ENCODE peak calls at places on chromosomes 16 and 17, in eight cellular contexts. One of them, this sample, is unnamed.
A peak's percentile ranks its signal among the peaks of the same experiment; 100 is the strongest.

GRCh38 chr16:11402051-11402744 is 56.9 kb downstream of the RMI2 start:
- DNase-seq in stimulated activated CD8-positive, alpha-beta memory T cell treated with anti-CD3 and anti-CD28 coated beads, Interleukin-4, amount 100 ng/mL, for 4 hours: no peak
- DNase-seq in left colon: no peak
- DNase-seq in A172: no peak
- DNase-seq in right cardiac atrium: peak; percentile 52
- DNase-seq in brain microvascular endothelial cell: no peak
- DNase-seq in HT1080: no peak
- DNase-seq in iris pigment epithelial cell: no peak
- DNase-seq in this sample: peak; percentile 46

GRCh38 chr17:49901460-49902331 is 53.8 kb upstream of the TAC4 start:
- DNase-seq in A172: no peak
- DNase-seq in right cardiac atrium: no peak
- DNase-seq in left colon: no peak
- DNase-seq in HT1080: no peak
- DNase-seq in brain microvascular endothelial cell: no peak
- DNase-seq in stimulated activated CD8-positive, alpha-beta memory T cell treated with anti-CD3 and anti-CD28 coated beads, Interleukin-4, amount 100 ng/mL, for 4 hours: no peak
- DNase-seq in iris pigment epithelial cell: no peak
- DNase-seq in this sample: no peak

GRCh38 chr16:56844056-56844455 is 21.0 kb upstream of the SLC12A3 start:
- DNase-seq in A172: no peak
- DNase-seq in HT1080: no peak
- DNase-seq in right cardiac atrium: no peak
- DNase-seq in left colon: no peak
- DNase-seq in iris pigment epithelial cell: no peak
- DNase-seq in stimulated activated CD8-positive, alpha-beta memory T cell treated with anti-CD3 and anti-CD28 coated beads, Interleukin-4, amount 100 ng/mL, for 4 hours: no peak
- DNase-seq in brain microvascular endothelial cell: no peak
- DNase-seq in this sample: no peak

GRCh38 chr16:71542377-71542776 is 16.2 kb downstream of the CHST4 start:
- DNase-seq in A172: no peak
- DNase-seq in left colon: peak; percentile 65
- DNase-seq in stimulated activated CD8-positive, alpha-beta memory T cell treated with anti-CD3 and anti-CD28 coated beads, Interleukin-4, amount 100 ng/mL, for 4 hours: peak; percentile 8
- DNase-seq in brain microvascular endothelial cell: peak; percentile 28
- DNase-seq in right cardiac atrium: no peak
- DNase-seq in HT1080: peak; percentile 18
- DNase-seq in iris pigment epithelial cell: peak; percentile 45
- DNase-seq in this sample: peak; percentile 18

GRCh38 chr17:36475346-36475970 is 11.0 kb upstream of the ZNHIT3 start:
- DNase-seq in brain microvascular endothelial cell: no peak
- DNase-seq in right cardiac atrium: no peak
- DNase-seq in stimulated activated CD8-positive, alpha-beta memory T cell treated with anti-CD3 and anti-CD28 coated beads, Interleukin-4, amount 100 ng/mL, for 4 hours: no peak
- DNase-seq in iris pigment epithelial cell: no peak
- DNase-seq in HT1080: no peak
- DNase-seq in A172: no peak
- DNase-seq in left colon: no peak
- DNase-seq in this sample: no peak

GRCh38 chr16:55513616-55514015 is 4.7 kb downstream of the LPCAT2 start:
- DNase-seq in HT1080: no peak
- DNase-seq in brain microvascular endothelial cell: no peak
- DNase-seq in A172: no peak
- DNase-seq in right cardiac atrium: no peak
- DNase-seq in iris pigment epithelial cell: no peak
- DNase-seq in left colon: no peak
- DNase-seq in stimulated activated CD8-positive, alpha-beta memory T cell treated with anti-CD3 and anti-CD28 coated beads, Interleukin-4, amount 100 ng/mL, for 4 hours: no peak
- DNase-seq in this sample: no peak

GRCh38 chr16:73616186-73616585 is 568.3 kb upstream of the ZFHX3 start:
- DNase-seq in A172: no peak
- DNase-seq in right cardiac atrium: no peak
- DNase-seq in left colon: no peak
- DNase-seq in iris pigment epithelial cell: no peak
- DNase-seq in stimulated activated CD8-positive, alpha-beta memory T cell treated with anti-CD3 and anti-CD28 coated beads, Interleukin-4, amount 100 ng/mL, for 4 hours: no peak
- DNase-seq in HT1080: peak; percentile 13
- DNase-seq in brain microvascular endothelial cell: no peak
- DNase-seq in this sample: no peak

GRCh38 chr17:74343526-74344284 is 17.7 kb downstream of the KIF19 start:
- DNase-seq in right cardiac atrium: no peak
- DNase-seq in brain microvascular endothelial cell: no peak
- DNase-seq in HT1080: no peak
- DNase-seq in iris pigment epithelial cell: no peak
- DNase-seq in left colon: no peak
- DNase-seq in A172: no peak
- DNase-seq in stimulated activated CD8-positive, alpha-beta memory T cell treated with anti-CD3 and anti-CD28 coated beads, Interleukin-4, amount 100 ng/mL, for 4 hours: no peak
- DNase-seq in this sample: no peak

GRCh38 chr17:76125391-76125675 is 15.7 kb downstream of the FOXJ1 start:
- DNase-seq in stimulated activated CD8-positive, alpha-beta memory T cell treated with anti-CD3 and anti-CD28 coated beads, Interleukin-4, amount 100 ng/mL, for 4 hours: no peak
- DNase-seq in brain microvascular endothelial cell: no peak
- DNase-seq in iris pigment epithelial cell: no peak
- DNase-seq in right cardiac atrium: no peak
- DNase-seq in HT1080: no peak
- DNase-seq in A172: no peak
- DNase-seq in left colon: no peak
- DNase-seq in this sample: no peak

GRCh38 chr16:88005148-88005547 is 53.9 kb downstream of the BANP start:
- DNase-seq in brain microvascular endothelial cell: no peak
- DNase-seq in A172: no peak
- DNase-seq in HT1080: no peak
- DNase-seq in stimulated activated CD8-positive, alpha-beta memory T cell treated with anti-CD3 and anti-CD28 coated beads, Interleukin-4, amount 100 ng/mL, for 4 hours: no peak
- DNase-seq in right cardiac atrium: no peak
- DNase-seq in iris pigment epithelial cell: no peak
- DNase-seq in left colon: no peak
- DNase-seq in this sample: no peak

GRCh38 chr16:11669380-11670146 is 1.3 kb downstream of the SNN start:
- DNase-seq in brain microvascular endothelial cell: no peak
- DNase-seq in right cardiac atrium: peak; percentile 86
- DNase-seq in stimulated activated CD8-positive, alpha-beta memory T cell treated with anti-CD3 and anti-CD28 coated beads, Interleukin-4, amount 100 ng/mL, for 4 hours: no peak
- DNase-seq in iris pigment epithelial cell: no peak
- DNase-seq in left colon: peak; percentile 34
- DNase-seq in A172: no peak
- DNase-seq in HT1080: no peak
- DNase-seq in this sample: peak; percentile 59

GRCh38 chr17:80169784-80170500 is at the start of gene CARD14:
- DNase-seq in A172: no peak
- DNase-seq in brain microvascular endothelial cell: no peak
- DNase-seq in HT1080: no peak
- DNase-seq in iris pigment epithelial cell: no peak
- DNase-seq in right cardiac atrium: no peak
- DNase-seq in stimulated activated CD8-positive, alpha-beta memory T cell treated with anti-CD3 and anti-CD28 coated beads, Interleukin-4, amount 100 ng/mL, for 4 hours: no peak
- DNase-seq in left colon: peak; percentile 23
- DNase-seq in this sample: no peak

GRCh38 chr17:64185101-64185500 is 55.2 kb upstream of the ERN1 start:
- DNase-seq in iris pigment epithelial cell: no peak
- DNase-seq in stimulated activated CD8-positive, alpha-beta memory T cell treated with anti-CD3 and anti-CD28 coated beads, Interleukin-4, amount 100 ng/mL, for 4 hours: no peak
- DNase-seq in HT1080: no peak
- DNase-seq in A172: no peak
- DNase-seq in brain microvascular endothelial cell: no peak
- DNase-seq in right cardiac atrium: no peak
- DNase-seq in left colon: no peak
- DNase-seq in this sample: no peak

GRCh38 chr17:63366238-63366561 is 79.9 kb downstream of the CYB561 start:
- DNase-seq in HT1080: no peak
- DNase-seq in stimulated activated CD8-positive, alpha-beta memory T cell treated with anti-CD3 and anti-CD28 coated beads, Interleukin-4, amount 100 ng/mL, for 4 hours: no peak
- DNase-seq in right cardiac atrium: no peak
- DNase-seq in A172: no peak
- DNase-seq in left colon: no peak
- DNase-seq in iris pigment epithelial cell: no peak
- DNase-seq in brain microvascular endothelial cell: no peak
- DNase-seq in this sample: no peak

GRCh38 chr16:2784536-2785100 is 2.7 kb downstream of the PRSS33 start:
- DNase-seq in stimulated activated CD8-positive, alpha-beta memory T cell treated with anti-CD3 and anti-CD28 coated beads, Interleukin-4, amount 100 ng/mL, for 4 hours: no peak
- DNase-seq in A172: no peak
- DNase-seq in left colon: no peak
- DNase-seq in HT1080: no peak
- DNase-seq in brain microvascular endothelial cell: no peak
- DNase-seq in right cardiac atrium: peak; percentile 55
- DNase-seq in iris pigment epithelial cell: no peak
- DNase-seq in this sample: no peak

GRCh38 chr16:67914758-67915622 is 16.7 kb downstream of the CTRL start:
- DNase-seq in left colon: no peak
- DNase-seq in brain microvascular endothelial cell: no peak
- DNase-seq in iris pigment epithelial cell: no peak
- DNase-seq in stimulated activated CD8-positive, alpha-beta memory T cell treated with anti-CD3 and anti-CD28 coated beads, Interleukin-4, amount 100 ng/mL, for 4 hours: no peak
- DNase-seq in HT1080: no peak
- DNase-seq in A172: no peak
- DNase-seq in right cardiac atrium: no peak
- DNase-seq in this sample: no peak

GRCh38 chr17:55238931-55239297 is 25.8 kb upstream of the HLF start:
- DNase-seq in HT1080: no peak
- DNase-seq in brain microvascular endothelial cell: no peak
- DNase-seq in iris pigment epithelial cell: peak; percentile 14
- DNase-seq in stimulated activated CD8-positive, alpha-beta memory T cell treated with anti-CD3 and anti-CD28 coated beads, Interleukin-4, amount 100 ng/mL, for 4 hours: no peak
- DNase-seq in right cardiac atrium: peak; percentile 42
- DNase-seq in left colon: peak; percentile 38
- DNase-seq in A172: no peak
- DNase-seq in this sample: no peak

GRCh38 chr17:32355649-32356377 is 5.9 kb downstream of the ZNF207 start:
- DNase-seq in right cardiac atrium: no peak
- DNase-seq in A172: no peak
- DNase-seq in iris pigment epithelial cell: peak; percentile 16
- DNase-seq in stimulated activated CD8-positive, alpha-beta memory T cell treated with anti-CD3 and anti-CD28 coated beads, Interleukin-4, amount 100 ng/mL, for 4 hours: no peak
- DNase-seq in left colon: no peak
- DNase-seq in brain microvascular endothelial cell: no peak
- DNase-seq in HT1080: no peak
- DNase-seq in this sample: no peak

GRCh38 chr16:66517586-66518263 is 32.2 kb downstream of the TK2 start:
- DNase-seq in left colon: no peak
- DNase-seq in iris pigment epithelial cell: no peak
- DNase-seq in HT1080: no peak
- DNase-seq in brain microvascular endothelial cell: no peak
- DNase-seq in right cardiac atrium: peak; percentile 80
- DNase-seq in stimulated activated CD8-positive, alpha-beta memory T cell treated with anti-CD3 and anti-CD28 coated beads, Interleukin-4, amount 100 ng/mL, for 4 hours: no peak
- DNase-seq in A172: no peak
- DNase-seq in this sample: peak; percentile 50

GRCh38 chr16:71373073-71373472 is 14.6 kb downstream of the CALB2 start:
- DNase-seq in brain microvascular endothelial cell: no peak
- DNase-seq in iris pigment epithelial cell: peak; percentile 69
- DNase-seq in left colon: no peak
- DNase-seq in HT1080: peak; percentile 55
- DNase-seq in right cardiac atrium: no peak
- DNase-seq in stimulated activated CD8-positive, alpha-beta memory T cell treated with anti-CD3 and anti-CD28 coated beads, Interleukin-4, amount 100 ng/mL, for 4 hours: no peak
- DNase-seq in A172: peak; percentile 49
- DNase-seq in this sample: no peak

GRCh38 chr17:27497696-27498095 is 41.4 kb downstream of the KSR1 start:
- DNase-seq in left colon: no peak
- DNase-seq in HT1080: no peak
- DNase-seq in right cardiac atrium: no peak
- DNase-seq in A172: no peak
- DNase-seq in brain microvascular endothelial cell: no peak
- DNase-seq in iris pigment epithelial cell: no peak
- DNase-seq in stimulated activated CD8-positive, alpha-beta memory T cell treated with anti-CD3 and anti-CD28 coated beads, Interleukin-4, amount 100 ng/mL, for 4 hours: no peak
- DNase-seq in this sample: no peak

This sample was measured in left ventricle myocardium inferior.